ENCODE peak calls at places on chromosomes 5 and 9, in four cellular contexts. S is BJ, A is mammary epithelial cell, B is fibroblast of villous mesenchyme. O is an unnamed sample.

GRCh38 chr9:82810902-82811301 is 252.0 kb downstream of the RASEF start:
- DNase-seq in A (peak; percentile 92), B (peak; percentile 1), S (no peak), O (peak; percentile 89)

GRCh38 chr9:1034271-1034670 is 15.9 kb upstream of the DMRT2 start:
- DNase-seq in S (no peak), B (no peak), A (no peak), O (no peak)

GRCh38 chr5:93589348-93589662 is 6.3 kb downstream of the NR2F1 start:
- DNase-seq in A (no peak), S (no peak), B (no peak), O (peak; percentile 32)

GRCh38 chr9:15211160-15211993 is 95.6 kb downstream of the TTC39B start:
- DNase-seq in B (peak; percentile 79), A (peak; percentile 52), S (peak; percentile 14), O (peak; percentile 90)

GRCh38 chr5:61344187-61344944 is 12.3 kb downstream of the ZSWIM6 start:
- DNase-seq in S (no peak), B (peak; percentile 51), A (no peak), O (peak; percentile 47)

GRCh38 chr9:127684576-127684975 is 22.2 kb upstream of the CFAP157 start:
- DNase-seq in A (peak; percentile 24), S (no peak), B (no peak), O (peak; percentile 56)

GRCh38 chr5:65873181-65873580 is 53.2 kb upstream of the ERBIN start:
- DNase-seq in B (no peak), S (no peak), A (peak; percentile 74), O (peak; percentile 34)

GRCh38 chr5:68405026-68405684 is 189.6 kb downstream of the PIK3R1 start:
- DNase-seq in B (no peak), S (no peak), A (peak; percentile 53), O (no peak)

GRCh38 chr9:71249729-71250317 is 128.4 kb upstream of the TRPM3 start:
- DNase-seq in S (peak; percentile 19), B (peak; percentile 68), A (peak; percentile 53), O (peak; percentile 87)

GRCh38 chr5:37121027-37121426 is 128.1 kb downstream of the CPLANE1 start:
- DNase-seq in B (no peak), A (no peak), S (no peak), O (no peak)

GRCh38 chr5:63820557-63820956 is 141.7 kb downstream of the HTR1A start:
- DNase-seq in S (no peak), B (no peak), A (no peak), O (no peak)

GRCh38 chr5:136356747-136357469 is 8.4 kb downstream of the TRPC7 start:
- DNase-seq in A (no peak), S (no peak), B (no peak), O (no peak)

GRCh38 chr9:93976081-93976480 is 20.9 kb upstream of the BARX1 start:
- DNase-seq in S (no peak), B (no peak), A (no peak), O (no peak)

GRCh38 chr9:112868461-112868860 is 22.2 kb downstream of the SLC46A2 start:
- DNase-seq in A (no peak), S (no peak), B (no peak), O (no peak)

GRCh38 chr9:98080346-98080745 is 23.8 kb downstream of the NANS start:
- DNase-seq in A (no peak), S (peak; percentile 54), B (peak; percentile 61), O (peak; percentile 59)

GRCh38 chr9:128892223-128892892 is 10.4 kb downstream of the LRRC8A start:
- DNase-seq in A (peak; percentile 97), B (peak; percentile 94), S (peak; percentile 74), O (peak; percentile 84)

GRCh38 chr5:31614147-31615030 is 24.5 kb upstream of the PDZD2 start:
- DNase-seq in A (no peak), B (peak; percentile 4), S (no peak), O (no peak)

GRCh38 chr5:180211761-180212035 is 2.7 kb upstream of the RASGEF1C start:
- DNase-seq in A (no peak), B (no peak), S (no peak), O (no peak)

GRCh38 chr9:131394464-131395026 is 659 bp downstream of the PRRC2B start:
- DNase-seq in S (no peak), A (no peak), B (peak; percentile 63), O (peak; percentile 48)

GRCh38 chr9:18442629-18443491 is 31.1 kb upstream of the ADAMTSL1 start:
- DNase-seq in S (no peak), A (peak; percentile 64), B (peak; percentile 83), O (peak; percentile 96)

GRCh38 chr5:137147346-137147745 is 351.8 kb downstream of the SPOCK1 start:
- DNase-seq in B (no peak), S (no peak), A (no peak), O (no peak)

GRCh38 chr5:37197340-37198050 is 51.7 kb downstream of the CPLANE1 start:
- DNase-seq in A (no peak), B (peak; percentile 64), S (no peak), O (peak; percentile 58)

GRCh38 chr9:102650896-102651295 is 344.2 kb upstream of the CYLC2 start:
- DNase-seq in B (no peak), S (no peak), A (no peak), O (no peak)

GRCh38 chr9:98654247-98654646 is 54.5 kb downstream of the GABBR2 start:
- DNase-seq in S (peak; percentile 70), B (no peak), A (no peak), O (no peak)

GRCh38 chr9:5532790-5533189 is 22.5 kb downstream of the PDCD1LG2 start:
- DNase-seq in S (no peak), A (no peak), B (no peak), O (no peak)

GRCh38 chr9:72268961-72269360 is 96.0 kb downstream of the ZFAND5 start:
- DNase-seq in S (no peak), B (no peak), A (no peak), O (no peak)

GRCh38 chr5:39765381-39765780 is 340.6 kb upstream of the DAB2 start:
- DNase-seq in B (peak; percentile 40), A (no peak), S (no peak), O (peak; percentile 73)

GRCh38 chr5:126044111-126044668 is 379.0 kb upstream of the GRAMD2B start:
- DNase-seq in A (peak; percentile 5), B (peak; percentile 70), S (peak; percentile 1), O (peak; percentile 83)

GRCh38 chr5:59416441-59416840 is 477.1 kb downstream of the PDE4D start:
- DNase-seq in S (peak; percentile 1), B (peak; percentile 57), A (no peak), O (peak; percentile 63)

GRCh38 chr5:18699681-18700080 is 1065.4 kb downstream of the TAF11L14 start:
- DNase-seq in A (no peak), B (no peak), S (no peak), O (no peak)

GRCh38 chr9:131867611-131868192 is 127.8 kb upstream of the RAPGEF1 start:
- DNase-seq in B (no peak), S (no peak), A (no peak), O (no peak)

GRCh38 chr9:88658311-88658822 is 123.4 kb downstream of the NXNL2 start:
- DNase-seq in A (peak; percentile 69), B (peak; percentile 82), S (no peak), O (peak; percentile 60)

GRCh38 chr9:88661759-88662158 is 126.8 kb downstream of the NXNL2 start:
- DNase-seq in B (peak; percentile 36), S (no peak), A (peak; percentile 14), O (peak; percentile 61)

GRCh38 chr9:88660611-88661010 is 125.6 kb downstream of the NXNL2 start:
- DNase-seq in A (peak; percentile 50), B (peak; percentile 57), S (no peak), O (peak; percentile 76)

GRCh38 chr9:88659126-88659525 is 124.1 kb downstream of the NXNL2 start:
- DNase-seq in A (peak; percentile 84), S (no peak), B (no peak), O (no peak)

DNA sequence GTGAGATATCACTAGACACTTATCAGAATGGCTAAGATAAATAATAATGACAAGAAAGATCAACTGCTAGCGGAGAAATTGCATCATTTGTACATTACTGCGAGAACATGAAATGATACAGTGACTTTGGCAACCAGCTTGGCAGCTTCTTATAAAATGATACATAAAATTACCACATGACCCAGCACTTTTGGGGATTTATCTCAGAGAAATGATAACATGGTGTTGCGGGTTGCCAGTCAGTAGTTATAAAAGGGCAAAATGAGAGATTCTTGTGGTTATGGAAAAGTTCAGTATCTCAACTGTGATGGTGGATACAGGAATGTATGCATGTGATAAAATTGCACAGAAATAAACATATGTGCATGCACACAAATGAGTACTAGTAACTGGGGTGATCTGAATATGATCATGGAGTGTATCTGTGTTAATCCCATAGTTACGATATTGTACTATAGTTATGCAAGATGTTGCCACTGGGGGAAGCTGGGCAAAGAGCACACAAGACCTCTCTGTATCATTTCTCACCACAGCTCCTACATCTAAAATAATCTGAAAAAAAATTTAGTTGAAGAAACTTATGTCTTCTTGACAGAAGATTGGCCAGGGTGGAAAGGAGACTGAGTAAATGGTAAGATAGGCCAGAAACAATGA is 128.9 kb downstream of the NXNL2 start:
- DNase-seq in A (no peak), S (no peak), B (peak; percentile 86), O (peak; percentile 49)
- TF ChIP-seq CTCF in A (no peak), S (no peak), B (no peak), O (no peak)

GRCh38 chr5:107796797-107797196 is 126.1 kb upstream of the EFNA5 start:
- DNase-seq in A (no peak), B (no peak), S (no peak), O (peak; percentile 55)
- TF ChIP-seq CTCF in A (peak; percentile 23), B (no peak), S (peak; percentile 8), O (peak; percentile 49)

GRCh38 chr5:167011196-167011595 is 1280.2 kb upstream of the WWC1 start:
- DNase-seq in B (no peak), A (no peak), S (no peak), O (no peak)
- TF ChIP-seq CTCF in B (no peak), A (no peak), S (no peak), O (no peak)

GRCh38 chr5:1203311-1203967 is 2.0 kb downstream of the SLC6A19 start:
- DNase-seq in S (no peak), A (no peak), B (no peak), O (no peak)

GRCh38 chr5:1205255-1206180 is 4.1 kb downstream of the SLC6A19 start:
- DNase-seq in S (no peak), B (no peak), A (no peak), O (no peak)

GRCh38 chr5:1202798-1203185 is 1.4 kb downstream of the SLC6A19 start:
- DNase-seq in A (no peak), S (no peak), B (no peak), O (no peak)

GRCh38 chr5:1203968-1204692 is 2.7 kb downstream of the SLC6A19 start:
- DNase-seq in B (no peak), S (no peak), A (no peak), O (no peak)

DNA sequence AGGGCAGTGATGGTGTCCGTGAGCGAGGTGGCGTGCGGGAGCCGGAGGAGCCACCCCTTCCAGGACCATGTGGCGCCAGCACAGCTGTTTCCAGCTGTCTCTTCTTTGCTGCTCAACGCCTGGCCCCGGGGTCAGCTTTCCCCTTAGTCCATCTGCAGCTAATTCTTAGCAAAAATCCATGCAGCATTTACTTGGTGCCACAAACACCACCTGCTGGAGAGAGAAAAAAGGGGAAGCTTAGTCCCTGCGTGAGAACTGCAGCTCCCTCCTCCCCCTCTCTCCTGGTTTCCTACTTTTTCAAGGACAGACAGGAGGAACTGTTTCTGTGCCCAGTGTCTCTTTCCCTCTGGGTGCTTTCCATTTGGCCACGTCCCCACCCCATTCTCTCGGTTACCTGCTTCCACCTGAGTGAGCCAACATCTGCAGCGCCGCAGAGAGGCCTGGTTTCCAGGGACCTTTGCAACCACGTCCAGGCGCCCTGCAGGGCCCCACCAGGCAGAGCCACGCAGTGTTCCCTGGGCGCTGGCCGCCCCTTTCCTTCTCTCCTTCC is 3.4 kb downstream of the SLC6A19 start:
- DNase-seq in B (peak; percentile 45), S (no peak), A (no peak), O (peak; percentile 51)
- TF ChIP-seq CTCF in B (peak; percentile 31), S (peak; percentile 34), A (peak; percentile 26), O (peak; percentile 59)

GRCh38 chr9:136110082-136111061 is 8.3 kb downstream of the TMEM250 start:
- DNase-seq in A (no peak), S (no peak), B (peak; percentile 48), O (peak; percentile 59)
- TF ChIP-seq CTCF in A (peak; percentile 4), S (peak; percentile 38), B (peak; percentile 41), O (peak; percentile 59)